ENCODE peak calls at places on chromosome 7, in seven cellular contexts. D is AG20443, G is NCI-H460, M is H9, Z is left kidney, C is activated T-cell treated with anti-CD3 and anti-CD28 coated beads for 48 hours, F is GM12864. H is an unnamed sample.

GRCh38 chr7:33666526-33666925 is 238.8 kb upstream of the BMPER start:
- DNase-seq in D (no peak), G (no peak), M (no peak), Z (no peak), C (no peak), F (no peak), H (no peak)

GRCh38 chr7:24448038-24448437 is 125.2 kb upstream of the PALS2 start:
- DNase-seq in D (no peak), G (no peak), M (no peak), Z (no peak), C (no peak), F (no peak), H (no peak)

GRCh38 chr7:70738080-70738479 is 393.9 kb upstream of the GALNT17 start:
- DNase-seq in D (peak; percentile 55), G (peak; percentile 19), M (no peak), Z (no peak), C (no peak), F (no peak), H (peak; percentile 62)

GRCh38 chr7:112398534-112398933 is 51.7 kb upstream of the IFRD1 start:
- DNase-seq in D (no peak), G (no peak), M (no peak), Z (no peak), C (no peak), F (no peak), H (no peak)

GRCh38 chr7:116708248-116708647 is 36.3 kb downstream of the MET start:
- DNase-seq in D (no peak), G (no peak), M (no peak), Z (no peak), C (no peak), F (no peak), H (peak; percentile 53)

GRCh38 chr7:91789558-91789957 is 90.9 kb downstream of the MTERF1 start:
- DNase-seq in D (peak; percentile 21), G (no peak), M (no peak), Z (no peak), C (no peak), F (no peak), H (peak; percentile 60)

GRCh38 chr7:106773228-106773627 is 91.9 kb upstream of the PIK3CG start:
- DNase-seq in D (no peak), G (no peak), M (no peak), Z (peak; percentile 25), C (no peak), F (no peak), H (no peak)

GRCh38 chr7:132759482-132760240 is 183.4 kb upstream of the PLXNA4 start:
- DNase-seq in D (no peak), G (no peak), M (no peak), Z (no peak), C (no peak), F (no peak), H (no peak)

GRCh38 chr7:70640266-70640833 is 491.6 kb upstream of the GALNT17 start:
- DNase-seq in D (peak; percentile 48), G (no peak), M (no peak), Z (peak; percentile 31), C (no peak), F (no peak), H (peak; percentile 68)

GRCh38 chr7:116736927-116737715 is 65.1 kb downstream of the MET start:
- DNase-seq in D (no peak), G (no peak), M (no peak), Z (peak; percentile 40), C (no peak), F (no peak), H (no peak)

GRCh38 chr7:30027065-30027456 is 559 bp upstream of the FKBP14 start:
- DNase-seq in D (peak; percentile 13), G (peak; percentile 24), M (no peak), Z (peak; percentile 56), C (no peak), F (no peak), H (peak; percentile 25)

GRCh38 chr7:22675436-22675835 is 51.6 kb upstream of the IL6 start:
- DNase-seq in D (no peak), G (no peak), M (no peak), Z (no peak), C (no peak), F (no peak), H (no peak)

GRCh38 chr7:132353902-132354301 is 222.4 kb downstream of the PLXNA4 start:
- DNase-seq in D (no peak), G (no peak), M (no peak), Z (peak; percentile 67), C (no peak), F (no peak), H (peak; percentile 26)

GRCh38 chr7:104550362-104550761 is 222.0 kb downstream of the LHFPL3 start:
- DNase-seq in D (peak; percentile 9), G (no peak), M (no peak), Z (no peak), C (no peak), F (no peak), H (peak; percentile 2)

GRCh38 chr7:106347229-106347833 is 62.5 kb upstream of the NAMPT start:
- DNase-seq in D (no peak), G (no peak), M (no peak), Z (no peak), C (no peak), F (no peak), H (no peak)

GRCh38 chr7:35699906-35700305 is 5.0 kb upstream of the HERPUD2 start:
- DNase-seq in D (no peak), G (no peak), M (no peak), Z (no peak), C (no peak), F (no peak), H (peak; percentile 74)

GRCh38 chr7:30157217-30157616 is 22.4 kb downstream of the MTURN start:
- DNase-seq in D (no peak), G (no peak), M (no peak), Z (no peak), C (no peak), F (no peak), H (no peak)

GRCh38 chr7:111051832-111052231 is 39.1 kb upstream of the LRRN3 start:
- DNase-seq in D (no peak), G (no peak), M (no peak), Z (no peak), C (no peak), F (no peak), H (no peak)

GRCh38 chr7:54811016-54811924 is 52.3 kb upstream of the SEC61G start:
- DNase-seq in D (peak; percentile 48), G (no peak), M (no peak), Z (peak; percentile 29), C (no peak), F (no peak), H (peak; percentile 78)

GRCh38 chr7:77954773-77955562 is 156.4 kb downstream of the PHTF2 start:
- DNase-seq in D (no peak), G (no peak), M (no peak), Z (no peak), C (no peak), F (no peak), H (peak; percentile 5)

GRCh38 chr7:107068156-107068555 is 23.7 kb downstream of the PRKAR2B start:
- DNase-seq in D (no peak), G (no peak), M (no peak), Z (no peak), C (no peak), F (no peak), H (peak; percentile 17)

GRCh38 chr7:50718311-50718710 is 64.4 kb downstream of the GRB10 start:
- DNase-seq in D (no peak), G (no peak), M (no peak), Z (no peak), C (no peak), F (no peak), H (no peak)

GRCh38 chr7:120799813-120800483 is 58.0 kb downstream of the TSPAN12 start:
- DNase-seq in D (no peak), G (no peak), M (no peak), Z (peak; percentile 49), C (no peak), F (no peak), H (no peak)

GRCh38 chr7:604884-605531 is 85.4 kb upstream of the PDGFA start:
- DNase-seq in D (no peak), G (no peak), M (no peak), Z (peak; percentile 19), C (no peak), F (no peak), H (no peak)

GRCh38 chr7:151025924-151026671 is 1.8 kb upstream of the ATG9B start:
- DNase-seq in D (no peak), G (no peak), M (no peak), Z (no peak), C (no peak), F (no peak), H (peak; percentile 23)

GRCh38 chr7:50210706-50211115 is 93.8 kb upstream of the IKZF1 start:
- DNase-seq in D (no peak), G (no peak), M (no peak), Z (no peak), C (no peak), F (no peak), H (no peak)

GRCh38 chr7:112411186-112411795 is 39.0 kb upstream of the IFRD1 start:
- DNase-seq in D (peak; percentile 61), G (peak; percentile 36), M (no peak), Z (peak; percentile 51), C (no peak), F (no peak), H (peak; percentile 46)

GRCh38 chr7:37108615-37109014 is 340.0 kb downstream of the ELMO1 start:
- DNase-seq in D (no peak), G (peak; percentile 26), M (no peak), Z (no peak), C (no peak), F (no peak), H (no peak)

GRCh38 chr7:95636140-95636539 is 39.8 kb upstream of the PDK4 start:
- DNase-seq in D (no peak), G (no peak), M (no peak), Z (no peak), C (no peak), F (no peak), H (no peak)

GRCh38 chr7:88566174-88566729 is 193.2 kb upstream of the ZNF804B start:
- DNase-seq in D (no peak), G (no peak), M (no peak), Z (peak; percentile 8), C (no peak), F (no peak), H (no peak)

GRCh38 chr7:21076054-21076453 is 289.4 kb upstream of the SP8 start:
- DNase-seq in D (no peak), G (no peak), M (no peak), Z (peak; percentile 53), C (no peak), F (no peak), H (no peak)

GRCh38 chr7:88224596-88225275 is 4.9 kb upstream of the SRI start:
- DNase-seq in D (peak; percentile 35), G (no peak), M (no peak), Z (no peak), C (no peak), F (no peak), H (peak; percentile 62)